ENCODE peak calls at places on chromosomes 11 and 22, in nine cellular contexts. A is coronary artery, I is A549, S is testis, M is MM.1S, Y is ovary, C is IMR-90, V is nephron progenitor cell, L is gastrocnemius medialis. B is an unnamed sample.
A peak's percentile ranks its signal among the peaks of the same experiment; 100 is the strongest.

GRCh38 chr11:113137735-113138529 is 176.5 kb upstream of the TTC12 start:
- DNase-seq in A (no peak), I (no peak), S (no peak), M (no peak), Y (no peak), C (no peak), V (no peak), L (no peak), B (no peak)

GRCh38 chr11:20002312-20003216 is 157.7 kb downstream of the DBX1 start:
- DNase-seq in A (no peak), I (peak; percentile 75), S (no peak), M (no peak), Y (no peak), C (no peak), V (no peak), L (no peak), B (no peak)

GRCh38 chr11:46308632-46309419 is 31.4 kb downstream of the CREB3L1 start:
- DNase-seq in A (no peak), I (peak; percentile 80), S (peak; percentile 89), M (peak; percentile 58), Y (peak; percentile 83), C (peak; percentile 61), V (peak; percentile 84), L (peak; percentile 66), B (peak; percentile 79)

GRCh38 chr11:69977951-69978350 is 100.2 kb upstream of the ANO1 start:
- DNase-seq in A (no peak), I (no peak), S (no peak), M (no peak), Y (no peak), C (no peak), V (peak; percentile 33), L (no peak), B (no peak)

GRCh38 chr11:73323464-73323863 is 15.4 kb downstream of the ARHGEF17 start:
- DNase-seq in A (peak; percentile 95), I (no peak), S (peak; percentile 87), M (no peak), Y (peak; percentile 93), C (peak; percentile 77), V (peak; percentile 77), L (peak; percentile 52), B (peak; percentile 47)

GRCh38 chr11:19602406-19602805 is 110.2 kb upstream of the NAV2 start:
- DNase-seq in A (no peak), I (no peak), S (no peak), M (no peak), Y (no peak), C (no peak), V (no peak), L (no peak), B (no peak)

GRCh38 chr11:14320020-14320419 is 39.0 kb downstream of the RRAS2 start:
- DNase-seq in A (no peak), I (no peak), S (no peak), M (peak; percentile 50), Y (no peak), C (peak; percentile 59), V (no peak), L (no peak), B (no peak)

GRCh38 chr11:18321991-18322711 is at the start of the genes GTF2H1 and HPS5:
- DNase-seq in A (peak; percentile 97), I (peak; percentile 99), S (peak; percentile 98), M (peak; percentile 99), Y (peak; percentile 94), C (peak; percentile 99), V (peak; percentile 93), L (peak; percentile 93), B (peak; percentile 96)

DNA sequence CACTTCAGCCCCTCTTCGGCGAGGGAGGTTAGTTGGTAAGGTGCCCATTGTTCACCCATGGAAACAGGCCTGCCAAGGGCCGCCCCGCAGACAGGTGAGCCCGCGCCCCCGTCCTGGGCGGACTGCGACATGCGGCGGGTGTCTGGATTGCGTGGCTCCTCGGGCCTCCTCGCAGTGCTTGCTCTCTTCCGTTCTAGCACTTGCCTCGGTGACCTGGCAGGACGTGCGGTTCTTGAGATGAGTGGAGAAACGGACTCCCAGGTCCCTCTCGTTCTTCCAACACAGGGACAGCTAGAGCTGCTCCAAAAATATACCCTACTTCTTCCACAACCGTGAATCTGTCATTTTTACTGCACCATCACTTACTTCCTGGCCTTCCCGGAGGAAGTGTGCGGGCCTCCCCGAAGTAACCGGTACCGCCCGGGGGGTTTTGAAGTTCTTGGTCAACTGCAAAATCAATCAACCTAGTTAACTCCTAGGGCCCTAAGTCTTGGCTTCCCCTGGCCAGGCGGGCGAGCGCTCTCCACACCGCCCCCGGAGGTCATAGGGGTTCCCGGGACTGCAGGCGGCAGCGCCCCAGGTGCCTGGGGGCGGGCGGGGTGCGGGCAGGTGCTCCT is 745 bp upstream of the ZBTB44 start:
- DNase-seq in A (peak; percentile 73), I (no peak), S (peak; percentile 38), M (peak; percentile 81), Y (peak; percentile 57), C (no peak), V (peak; percentile 16), L (peak; percentile 21), B (peak; percentile 48)
- TF ChIP-seq CTCF in A (no peak), I (no peak), S (no peak), M (peak; percentile 66), Y (no peak), C (no peak), V (no peak), L (no peak), B (no peak)

GRCh38 chr22:42280140-42280539 is 9.7 kb upstream of the TCF20 start:
- DNase-seq in A (no peak), I (no peak), S (no peak), M (no peak), Y (no peak), C (no peak), V (no peak), L (no peak), B (no peak)

GRCh38 chr22:42279425-42280020 is 9.1 kb upstream of the TCF20 start:
- DNase-seq in A (peak; percentile 62), I (no peak), S (no peak), M (no peak), Y (no peak), C (no peak), V (no peak), L (no peak), B (no peak)

GRCh38 chr22:42275970-42276369 is 5.5 kb upstream of the TCF20 start:
- DNase-seq in A (no peak), I (no peak), S (no peak), M (no peak), Y (no peak), C (no peak), V (no peak), L (no peak), B (no peak)

GRCh38 chr22:42277232-42277753 is 6.8 kb upstream of the TCF20 start:
- DNase-seq in A (no peak), I (no peak), S (no peak), M (no peak), Y (no peak), C (no peak), V (no peak), L (no peak), B (no peak)

DNA sequence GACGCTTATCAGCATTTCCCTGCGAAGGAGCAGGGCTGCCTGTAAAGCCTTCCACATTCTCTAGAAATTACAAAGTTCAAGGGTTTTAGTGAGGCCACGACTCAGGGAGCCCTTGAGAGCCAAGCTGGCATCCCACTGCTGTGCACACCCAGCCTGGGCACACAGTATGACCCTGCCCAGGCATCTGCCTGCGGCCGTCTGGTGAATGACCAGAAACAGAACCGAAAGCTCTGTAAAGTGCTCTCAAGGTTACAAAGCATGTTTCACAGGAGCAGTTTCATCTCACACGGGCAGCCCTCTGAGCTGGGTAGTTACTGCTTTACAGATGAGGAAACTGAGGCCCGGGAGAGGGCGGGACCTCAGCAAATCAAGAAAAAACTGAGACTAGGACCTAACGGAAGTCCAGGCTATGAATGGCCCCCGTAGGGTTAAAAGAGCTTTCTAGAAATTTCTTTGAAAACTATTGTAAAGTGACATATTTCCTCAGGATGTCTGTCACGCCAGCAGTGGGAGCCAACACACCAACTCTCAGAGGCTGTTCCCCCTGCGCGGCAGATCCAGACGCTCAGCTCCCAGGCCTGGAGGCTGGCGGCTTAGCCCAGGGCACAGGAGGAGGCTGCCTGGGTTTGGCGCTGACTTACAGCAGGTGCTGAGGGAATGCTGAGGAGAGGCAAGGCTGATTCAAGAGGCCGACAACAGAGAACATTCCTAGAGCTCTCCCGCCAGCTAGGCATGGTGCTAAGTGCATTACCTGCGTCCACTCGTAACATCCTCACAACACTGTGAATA is 7.7 kb upstream of the TCF20 start:
- DNase-seq in A (peak; percentile 71), I (no peak), S (no peak), M (peak; percentile 78), Y (no peak), C (no peak), V (no peak), L (no peak), B (no peak)
- TF ChIP-seq CTCF in A (no peak), I (no peak), S (no peak), M (peak; percentile 50), Y (no peak), C (peak; percentile 25), V (no peak), L (no peak), B (no peak)

GRCh38 chr22:49787861-49788260 is 39.8 kb downstream of the BRD1 start:
- DNase-seq in A (no peak), I (no peak), S (no peak), M (no peak), Y (no peak), C (no peak), V (no peak), L (no peak), B (no peak)

GRCh38 chr22:49785841-49786451 is 41.7 kb downstream of the BRD1 start:
- DNase-seq in A (no peak), I (no peak), S (no peak), M (no peak), Y (no peak), C (no peak), V (no peak), L (peak; percentile 83), B (no peak)

GRCh38 chr22:49788492-49788891 is 39.2 kb downstream of the BRD1 start:
- DNase-seq in A (no peak), I (no peak), S (peak; percentile 58), M (no peak), Y (peak; percentile 39), C (no peak), V (no peak), L (peak; percentile 69), B (peak; percentile 44)

GRCh38 chr22:49784987-49785614 is 42.6 kb downstream of the BRD1 start:
- DNase-seq in A (no peak), I (no peak), S (no peak), M (no peak), Y (no peak), C (no peak), V (no peak), L (no peak), B (no peak)

DNA sequence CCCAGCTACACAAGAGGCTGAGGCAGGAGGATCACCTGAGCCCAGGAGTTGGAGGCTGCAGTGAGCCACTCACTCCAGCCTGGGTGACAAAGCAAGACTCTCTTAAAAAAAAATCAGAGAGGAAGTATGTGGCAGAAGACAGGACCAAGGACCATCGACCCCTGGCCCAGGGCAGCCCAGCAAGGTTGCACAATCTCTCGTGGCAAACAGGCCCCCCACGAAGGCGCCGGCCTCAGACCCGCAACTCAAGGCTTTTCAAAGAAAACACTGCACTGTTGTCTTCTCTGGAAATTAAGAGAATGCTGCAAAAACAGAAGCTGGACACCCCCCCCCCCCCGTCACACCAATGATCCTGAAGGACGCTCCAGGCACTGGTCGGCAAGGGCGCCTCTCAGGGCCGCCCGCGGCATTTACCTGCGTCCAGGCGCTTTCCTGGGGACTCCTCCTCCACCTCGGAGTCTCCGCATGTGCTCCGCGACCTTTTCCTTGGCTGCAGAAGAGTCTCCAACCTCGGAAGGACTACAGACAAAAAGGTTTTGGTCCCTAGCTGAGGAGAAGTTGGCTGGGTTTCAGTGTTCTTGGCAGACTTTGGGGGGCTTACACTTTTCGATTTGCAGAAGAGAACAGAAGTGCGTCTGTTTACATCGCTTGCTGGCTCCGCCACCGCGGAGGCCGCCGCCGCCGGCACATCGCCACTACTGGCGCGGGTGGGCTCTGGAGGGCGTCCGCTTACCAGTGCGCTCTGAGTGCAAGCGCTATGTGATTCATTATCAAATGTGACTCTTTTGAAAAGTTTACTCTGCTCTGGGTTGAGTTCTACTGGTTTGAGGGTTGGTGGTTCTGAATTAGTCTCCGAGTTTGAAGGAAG is 40.5 kb downstream of the BRD1 start:
- DNase-seq in A (no peak), I (no peak), S (no peak), M (no peak), Y (no peak), C (no peak), V (no peak), L (no peak), B (no peak)
- TF ChIP-seq CTCF in A (no peak), I (no peak), S (no peak), M (no peak), Y (no peak), C (no peak), V (no peak), L (no peak), B (no peak)

DNA sequence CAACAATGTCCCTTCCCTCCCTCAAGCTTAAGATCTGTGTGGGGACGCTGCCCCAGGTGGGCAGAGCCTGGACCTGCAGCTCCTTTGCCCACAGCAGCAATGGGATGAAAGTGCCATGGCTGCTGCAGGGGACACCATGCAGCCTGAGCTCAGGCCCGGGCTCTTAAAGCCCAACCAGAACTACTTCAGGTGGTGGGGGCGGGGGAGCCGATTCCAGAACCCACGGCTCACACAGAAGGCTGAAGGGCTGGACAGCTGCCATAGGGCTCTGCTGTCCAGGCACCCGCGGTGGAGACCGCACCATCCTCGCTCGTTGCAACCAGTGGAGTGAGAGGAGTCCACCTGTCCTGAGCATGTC is 12.5 kb downstream of the CHID1 start:
- DNase-seq in A (no peak), I (peak; percentile 57), S (peak; percentile 49), M (no peak), Y (no peak), C (peak; percentile 11), V (peak; percentile 30), L (no peak), B (no peak)
- TF ChIP-seq CTCF in A (no peak), I (no peak), S (no peak), M (peak; percentile 14), Y (no peak), C (peak; percentile 29), V (peak; percentile 5), L (no peak), B (no peak)

B was measured in stomach.